ENCODE peak calls at places on chromosomes 13 and 19, in six cellular contexts. One of them, this sample, is unnamed.

GRCh38 chr19:40805258-40805868 is 6.4 kb downstream of the EGLN2 start:
- DNase-seq in CD8-positive, alpha-beta T cell: peak
- DNase-seq in NT2/D1: no peak
- DNase-seq in brain microvascular endothelial cell: no peak
- DNase-seq in HL-60: no peak
- DNase-seq in fibroblast of the aortic adventitia: no peak
- DNase-seq in this sample: no peak

GRCh38 chr19:40298026-40298425 is 12.9 kb upstream of the AKT2 start:
- DNase-seq in CD8-positive, alpha-beta T cell: no peak
- DNase-seq in HL-60: no peak
- DNase-seq in brain microvascular endothelial cell: no peak
- DNase-seq in NT2/D1: no peak
- DNase-seq in fibroblast of the aortic adventitia: no peak
- DNase-seq in this sample: no peak

GRCh38 chr13:40116008-40116407 is 460.5 kb downstream of the COG6 start:
- DNase-seq in NT2/D1: no peak
- DNase-seq in brain microvascular endothelial cell: peak
- DNase-seq in fibroblast of the aortic adventitia: peak
- DNase-seq in CD8-positive, alpha-beta T cell: peak
- DNase-seq in HL-60: no peak
- DNase-seq in this sample: peak

GRCh38 chr13:45016792-45017425 is 27.6 kb downstream of the GPALPP1 start:
- DNase-seq in CD8-positive, alpha-beta T cell: no peak
- DNase-seq in HL-60: no peak
- DNase-seq in fibroblast of the aortic adventitia: no peak
- DNase-seq in brain microvascular endothelial cell: no peak
- DNase-seq in NT2/D1: no peak
- DNase-seq in this sample: no peak

GRCh38 chr13:20390526-20391175 is 135.0 kb downstream of the CRYL1 start:
- DNase-seq in brain microvascular endothelial cell: no peak
- DNase-seq in fibroblast of the aortic adventitia: no peak
- DNase-seq in HL-60: no peak
- DNase-seq in CD8-positive, alpha-beta T cell: no peak
- DNase-seq in NT2/D1: no peak
- DNase-seq in this sample: no peak

GRCh38 chr13:20412761-20413355 is 112.8 kb downstream of the CRYL1 start:
- DNase-seq in NT2/D1: peak
- DNase-seq in HL-60: no peak
- DNase-seq in brain microvascular endothelial cell: no peak
- DNase-seq in CD8-positive, alpha-beta T cell: no peak
- DNase-seq in fibroblast of the aortic adventitia: no peak
- DNase-seq in this sample: no peak

GRCh38 chr19:3642296-3642695 is 15.7 kb upstream of the CACTIN start:
- DNase-seq in brain microvascular endothelial cell: no peak
- DNase-seq in fibroblast of the aortic adventitia: no peak
- DNase-seq in CD8-positive, alpha-beta T cell: no peak
- DNase-seq in NT2/D1: no peak
- DNase-seq in HL-60: no peak
- DNase-seq in this sample: no peak

GRCh38 chr13:47484564-47484963 is 516.5 kb downstream of the SUCLA2 start:
- DNase-seq in brain microvascular endothelial cell: peak
- DNase-seq in NT2/D1: no peak
- DNase-seq in HL-60: no peak
- DNase-seq in CD8-positive, alpha-beta T cell: no peak
- DNase-seq in fibroblast of the aortic adventitia: peak
- DNase-seq in this sample: peak

GRCh38 chr13:109331898-109332297 is 454.5 kb downstream of the IRS2 start:
- DNase-seq in CD8-positive, alpha-beta T cell: no peak
- DNase-seq in NT2/D1: no peak
- DNase-seq in fibroblast of the aortic adventitia: peak
- DNase-seq in brain microvascular endothelial cell: peak
- DNase-seq in HL-60: no peak
- DNase-seq in this sample: peak

GRCh38 chr19:55069137-55069858 is 6.3 kb upstream of the RDH13 start:
- DNase-seq in brain microvascular endothelial cell: no peak
- DNase-seq in fibroblast of the aortic adventitia: peak
- DNase-seq in CD8-positive, alpha-beta T cell: no peak
- DNase-seq in NT2/D1: no peak
- DNase-seq in HL-60: no peak
- DNase-seq in this sample: peak

GRCh38 chr19:3178973-3179738 is 587 bp downstream of the S1PR4 start:
- DNase-seq in brain microvascular endothelial cell: no peak
- DNase-seq in fibroblast of the aortic adventitia: no peak
- DNase-seq in HL-60: no peak
- DNase-seq in NT2/D1: no peak
- DNase-seq in CD8-positive, alpha-beta T cell: peak
- DNase-seq in this sample: no peak

GRCh38 chr19:14529254-14530004 is at the start of gene TECR:
- DNase-seq in CD8-positive, alpha-beta T cell: peak
- DNase-seq in HL-60: peak
- DNase-seq in NT2/D1: peak
- DNase-seq in brain microvascular endothelial cell: peak
- DNase-seq in fibroblast of the aortic adventitia: peak
- DNase-seq in this sample: peak

GRCh38 chr19:5536337-5536894 is 31.3 kb downstream of the TINCR start:
- DNase-seq in fibroblast of the aortic adventitia: peak
- DNase-seq in brain microvascular endothelial cell: peak
- DNase-seq in NT2/D1: peak
- DNase-seq in CD8-positive, alpha-beta T cell: no peak
- DNase-seq in HL-60: no peak
- DNase-seq in this sample: peak

GRCh38 chr13:22061371-22061805 is 390.5 kb downstream of the FGF9 start:
- DNase-seq in fibroblast of the aortic adventitia: no peak
- DNase-seq in HL-60: no peak
- DNase-seq in brain microvascular endothelial cell: no peak
- DNase-seq in CD8-positive, alpha-beta T cell: peak
- DNase-seq in NT2/D1: no peak
- DNase-seq in this sample: no peak

GRCh38 chr19:43433689-43434088 is 19.0 kb downstream of the TEX101 start:
- DNase-seq in HL-60: no peak
- DNase-seq in brain microvascular endothelial cell: no peak
- DNase-seq in fibroblast of the aortic adventitia: no peak
- DNase-seq in CD8-positive, alpha-beta T cell: no peak
- DNase-seq in NT2/D1: no peak
- DNase-seq in this sample: no peak

GRCh38 chr19:44807652-44808462 is 1.0 kb upstream of the BCAM start:
- DNase-seq in brain microvascular endothelial cell: peak
- DNase-seq in HL-60: no peak
- DNase-seq in NT2/D1: no peak
- DNase-seq in fibroblast of the aortic adventitia: peak
- DNase-seq in CD8-positive, alpha-beta T cell: no peak
- DNase-seq in this sample: peak

GRCh38 chr13:96575423-96576320 is 418.6 kb downstream of the OXGR1 start:
- DNase-seq in brain microvascular endothelial cell: no peak
- DNase-seq in NT2/D1: no peak
- DNase-seq in CD8-positive, alpha-beta T cell: no peak
- DNase-seq in fibroblast of the aortic adventitia: peak
- DNase-seq in HL-60: no peak
- DNase-seq in this sample: no peak

GRCh38 chr19:56671613-56671994 is at the start of gene ZNF835:
- DNase-seq in HL-60: peak
- DNase-seq in NT2/D1: peak
- DNase-seq in brain microvascular endothelial cell: peak
- DNase-seq in fibroblast of the aortic adventitia: no peak
- DNase-seq in CD8-positive, alpha-beta T cell: peak
- DNase-seq in this sample: peak

GRCh38 chr13:101394597-101394996 is 21.7 kb downstream of the NALCN start:
- DNase-seq in brain microvascular endothelial cell: no peak
- DNase-seq in NT2/D1: no peak
- DNase-seq in fibroblast of the aortic adventitia: no peak
- DNase-seq in HL-60: no peak
- DNase-seq in CD8-positive, alpha-beta T cell: no peak
- DNase-seq in this sample: no peak

GRCh38 chr19:16143399-16144215 is at the start of gene HSH2D:
- DNase-seq in fibroblast of the aortic adventitia: no peak
- DNase-seq in CD8-positive, alpha-beta T cell: peak
- DNase-seq in brain microvascular endothelial cell: no peak
- DNase-seq in NT2/D1: no peak
- DNase-seq in HL-60: peak
- DNase-seq in this sample: no peak

DNA sequence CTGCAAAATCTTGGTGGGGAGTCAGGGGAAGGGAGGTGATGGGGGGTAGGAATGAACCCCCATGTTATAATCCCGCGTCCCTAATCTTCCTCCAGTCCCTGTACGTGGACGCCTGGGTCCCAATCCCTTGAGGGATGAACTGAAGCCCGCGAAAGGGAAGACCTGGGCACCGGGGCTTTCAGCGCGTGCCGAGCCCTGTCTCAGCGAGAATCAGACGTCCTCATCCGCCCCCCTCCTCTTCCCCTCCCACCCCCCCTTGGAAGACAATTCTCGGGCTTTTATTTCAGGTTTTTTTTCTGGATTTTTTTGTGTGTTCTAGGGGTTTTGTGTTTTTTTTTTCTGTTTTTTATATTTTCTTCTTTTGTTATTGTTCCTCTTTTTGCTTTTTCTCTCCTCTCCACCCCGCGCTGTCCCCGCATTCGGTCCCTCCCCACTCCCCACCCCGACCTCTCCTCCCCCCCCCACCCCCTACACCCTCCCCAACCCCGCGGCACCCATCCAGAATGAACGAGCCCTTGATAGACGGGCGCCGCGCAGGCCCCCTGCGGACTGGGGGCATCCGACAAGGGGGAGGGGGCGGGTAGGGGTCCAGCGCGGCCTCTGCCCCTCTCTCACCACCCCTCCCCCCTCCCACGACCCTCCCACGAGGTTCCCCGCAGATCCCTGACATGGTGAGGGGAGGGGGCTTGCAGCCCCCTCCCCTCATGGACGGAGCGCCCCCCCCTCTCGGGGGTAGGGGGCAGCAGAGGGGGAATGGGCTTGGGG is 10.3 kb downstream of the C19orf81 start:
- DNase-seq in fibroblast of the aortic adventitia: no peak
- DNase-seq in HL-60: no peak
- DNase-seq in brain microvascular endothelial cell: no peak
- DNase-seq in NT2/D1: no peak
- DNase-seq in CD8-positive, alpha-beta T cell: no peak
- DNase-seq in this sample: no peak
- H3K4me3 ChIP-seq in fibroblast of the aortic adventitia: peak
- H3K4me3 ChIP-seq in HL-60: no peak
- H3K4me3 ChIP-seq in brain microvascular endothelial cell: no peak
- H3K4me3 ChIP-seq in NT2/D1: peak
- H3K4me3 ChIP-seq in CD8-positive, alpha-beta T cell: peak
- H3K4me3 ChIP-seq in this sample: no peak

DNA sequence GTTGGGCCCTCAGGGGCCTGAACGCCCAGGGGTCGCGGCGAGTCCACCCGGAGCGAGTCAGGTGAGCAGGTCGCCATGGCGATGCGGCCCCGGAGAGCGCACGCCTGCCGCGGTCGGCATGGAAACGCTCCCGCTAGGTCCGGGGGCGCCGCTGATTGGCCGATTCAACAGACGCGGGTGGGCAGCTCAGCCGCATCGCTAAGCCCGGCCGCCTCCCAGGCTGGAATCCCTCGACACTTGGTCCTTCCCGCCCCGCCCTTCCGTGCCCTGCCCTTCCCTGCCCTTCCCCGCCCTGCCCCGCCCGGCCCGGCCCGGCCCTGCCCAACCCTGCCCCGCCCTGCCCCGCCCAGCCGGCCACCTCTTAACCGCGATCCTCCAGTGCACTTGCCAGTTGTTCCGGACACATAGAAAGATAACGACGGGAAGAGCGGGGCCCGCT is at the start of gene CCNA1:
- DNase-seq in HL-60: peak
- DNase-seq in brain microvascular endothelial cell: no peak
- DNase-seq in CD8-positive, alpha-beta T cell: no peak
- DNase-seq in fibroblast of the aortic adventitia: no peak
- DNase-seq in NT2/D1: peak
- DNase-seq in this sample: no peak
- H3K4me3 ChIP-seq in HL-60: peak
- H3K4me3 ChIP-seq in brain microvascular endothelial cell: peak
- H3K4me3 ChIP-seq in CD8-positive, alpha-beta T cell: no peak
- H3K4me3 ChIP-seq in fibroblast of the aortic adventitia: peak
- H3K4me3 ChIP-seq in NT2/D1: peak
- H3K4me3 ChIP-seq in this sample: peak

DNA sequence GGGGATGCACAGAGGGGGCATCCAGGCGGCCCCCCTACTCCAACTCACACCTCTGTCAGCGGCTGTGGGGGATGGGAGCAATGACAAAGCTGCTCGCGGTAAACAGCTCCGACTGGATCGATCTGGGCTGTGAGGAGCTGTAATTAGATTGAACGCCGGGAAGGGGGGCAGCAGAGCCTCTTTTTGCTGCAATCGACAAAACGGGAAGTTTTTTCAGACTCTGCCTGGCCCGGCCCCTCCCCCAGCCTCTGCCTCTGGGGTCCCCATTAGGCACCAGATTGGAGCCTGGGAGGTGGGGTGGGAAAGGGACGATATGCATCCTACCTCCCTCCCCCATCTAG is 16.3 kb downstream of the ONECUT3 start:
- DNase-seq in NT2/D1: no peak
- DNase-seq in brain microvascular endothelial cell: no peak
- DNase-seq in HL-60: no peak
- DNase-seq in fibroblast of the aortic adventitia: no peak
- DNase-seq in CD8-positive, alpha-beta T cell: no peak
- DNase-seq in this sample: no peak
- H3K4me3 ChIP-seq in NT2/D1: no peak
- H3K4me3 ChIP-seq in brain microvascular endothelial cell: no peak
- H3K4me3 ChIP-seq in HL-60: no peak
- H3K4me3 ChIP-seq in fibroblast of the aortic adventitia: no peak
- H3K4me3 ChIP-seq in CD8-positive, alpha-beta T cell: no peak
- H3K4me3 ChIP-seq in this sample: no peak

GRCh38 chr19:49488863-49489537 is 1.6 kb downstream of the RPL13A start:
- DNase-seq in HL-60: no peak
- DNase-seq in brain microvascular endothelial cell: no peak
- DNase-seq in fibroblast of the aortic adventitia: no peak
- DNase-seq in NT2/D1: no peak
- DNase-seq in CD8-positive, alpha-beta T cell: no peak
- DNase-seq in this sample: no peak

GRCh38 chr19:49487277-49488045 is at the start of gene RPL13A:
- DNase-seq in fibroblast of the aortic adventitia: peak
- DNase-seq in NT2/D1: peak
- DNase-seq in brain microvascular endothelial cell: peak
- DNase-seq in HL-60: peak
- DNase-seq in CD8-positive, alpha-beta T cell: peak
- DNase-seq in this sample: peak

GRCh38 chr19:49488046-49488862 is 846 bp downstream of the RPL13A start:
- DNase-seq in NT2/D1: no peak
- DNase-seq in brain microvascular endothelial cell: no peak
- DNase-seq in CD8-positive, alpha-beta T cell: no peak
- DNase-seq in HL-60: peak
- DNase-seq in fibroblast of the aortic adventitia: no peak
- DNase-seq in this sample: no peak

GRCh38 chr19:49486232-49486631 is 1.2 kb upstream of the RPL13A start:
- DNase-seq in fibroblast of the aortic adventitia: no peak
- DNase-seq in HL-60: no peak
- DNase-seq in CD8-positive, alpha-beta T cell: no peak
- DNase-seq in brain microvascular endothelial cell: no peak
- DNase-seq in NT2/D1: no peak
- DNase-seq in this sample: no peak

DNA sequence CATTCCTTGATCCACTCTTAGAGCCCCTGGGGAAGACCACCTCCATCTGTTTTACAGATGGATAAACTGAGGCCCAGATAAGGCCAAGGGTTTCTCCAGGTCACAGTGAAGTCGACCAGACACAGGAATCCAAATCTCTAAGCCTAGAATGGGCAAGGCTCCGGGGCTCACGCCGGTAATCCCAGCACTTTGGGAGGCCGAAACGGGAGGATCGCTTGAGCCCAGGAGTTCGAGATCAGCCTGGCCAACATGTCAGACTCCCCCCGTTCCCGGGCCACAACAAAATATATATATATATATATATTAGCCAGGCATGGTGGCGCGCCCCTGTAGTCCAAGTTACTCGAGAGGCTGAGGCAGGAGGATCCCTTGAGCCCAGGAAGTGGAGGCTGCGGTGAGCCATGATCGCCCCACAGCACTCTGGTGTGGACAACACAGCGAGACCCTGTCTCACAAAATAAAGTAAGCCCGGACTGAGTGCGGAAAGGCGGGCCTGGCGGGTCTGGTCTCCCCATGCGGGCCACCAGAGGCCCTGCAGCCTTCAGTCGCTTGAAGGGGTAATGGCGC is 615 bp upstream of the RPL13A start:
- DNase-seq in brain microvascular endothelial cell: no peak
- DNase-seq in HL-60: no peak
- DNase-seq in CD8-positive, alpha-beta T cell: no peak
- DNase-seq in NT2/D1: no peak
- DNase-seq in fibroblast of the aortic adventitia: no peak
- DNase-seq in this sample: no peak
- H3K4me3 ChIP-seq in brain microvascular endothelial cell: peak
- H3K4me3 ChIP-seq in HL-60: peak
- H3K4me3 ChIP-seq in CD8-positive, alpha-beta T cell: no peak
- H3K4me3 ChIP-seq in NT2/D1: peak
- H3K4me3 ChIP-seq in fibroblast of the aortic adventitia: no peak
- H3K4me3 ChIP-seq in this sample: no peak